ENCODE peak calls at places on chromosomes 11 and 22, in four cellular contexts. One of them, this sample, is unnamed.

GRCh38 chr11:92758216-92758615 is 211.2 kb upstream of the MTNR1B start:
- DNase-seq in MM.1S: no peak
- DNase-seq in GM10248: no peak
- DNase-seq in astrocyte: no peak
- DNase-seq in this sample: no peak

GRCh38 chr11:130220311-130221030 is 60.9 kb downstream of the ST14 start:
- DNase-seq in GM10248: no peak
- DNase-seq in MM.1S: no peak
- DNase-seq in astrocyte: no peak
- DNase-seq in this sample: no peak

GRCh38 chr11:18347471-18348125 is 25.2 kb downstream of the GTF2H1 start:
- DNase-seq in GM10248: no peak
- DNase-seq in astrocyte: peak; percentile 50
- DNase-seq in MM.1S: no peak
- DNase-seq in this sample: no peak

GRCh38 chr11:31487848-31488247 is 21.6 kb downstream of the IMMP1L start:
- DNase-seq in MM.1S: peak; percentile 34
- DNase-seq in astrocyte: peak; percentile 52
- DNase-seq in GM10248: no peak
- DNase-seq in this sample: no peak

GRCh38 chr11:40306938-40307548 is 1152.4 kb downstream of the LRRC4C start:
- DNase-seq in MM.1S: peak; percentile 34
- DNase-seq in astrocyte: peak; percentile 29
- DNase-seq in GM10248: peak; percentile 34
- DNase-seq in this sample: no peak

GRCh38 chr11:109073032-109073822 is 348.8 kb upstream of the C11orf87 start:
- DNase-seq in MM.1S: peak; percentile 5
- DNase-seq in GM10248: no peak
- DNase-seq in astrocyte: no peak
- DNase-seq in this sample: no peak

GRCh38 chr11:126312903-126313460 is 9.1 kb downstream of the DCPS start:
- DNase-seq in MM.1S: no peak
- DNase-seq in astrocyte: no peak
- DNase-seq in GM10248: no peak
- DNase-seq in this sample: no peak

GRCh38 chr11:70112017-70112434 is 33.9 kb downstream of the ANO1 start:
- DNase-seq in MM.1S: no peak
- DNase-seq in astrocyte: no peak
- DNase-seq in GM10248: no peak
- DNase-seq in this sample: no peak

GRCh38 chr11:106990322-106990721 is 28.0 kb downstream of the GUCY1A2 start:
- DNase-seq in astrocyte: no peak
- DNase-seq in GM10248: no peak
- DNase-seq in MM.1S: no peak
- DNase-seq in this sample: no peak

GRCh38 chr22:37749831-37750595 is 53.2 kb downstream of the TRIOBP start:
- DNase-seq in MM.1S: no peak
- DNase-seq in astrocyte: peak; percentile 61
- DNase-seq in GM10248: no peak
- DNase-seq in this sample: no peak

GRCh38 chr22:50083462-50084081 is 1.7 kb downstream of the MLC1 start:
- DNase-seq in astrocyte: no peak
- DNase-seq in MM.1S: no peak
- DNase-seq in GM10248: no peak
- DNase-seq in this sample: no peak

GRCh38 chr11:35235498-35235897 is 96.5 kb downstream of the CD44 start:
- DNase-seq in GM10248: no peak
- DNase-seq in astrocyte: no peak
- DNase-seq in MM.1S: no peak
- DNase-seq in this sample: no peak

GRCh38 chr22:37196539-37197450 is 8.7 kb upstream of the C1QTNF6 start:
- DNase-seq in astrocyte: peak; percentile 75
- DNase-seq in GM10248: no peak
- DNase-seq in MM.1S: no peak
- DNase-seq in this sample: peak; percentile 43

GRCh38 chr11:33542921-33543320 is 157.7 kb downstream of the C11orf91 start:
- DNase-seq in GM10248: peak; percentile 64
- DNase-seq in astrocyte: no peak
- DNase-seq in MM.1S: peak; percentile 40
- DNase-seq in this sample: no peak

GRCh38 chr11:118938491-118939411 is 13.0 kb upstream of the BCL9L start:
- DNase-seq in MM.1S: no peak
- DNase-seq in GM10248: no peak
- DNase-seq in astrocyte: peak; percentile 92
- DNase-seq in this sample: no peak

GRCh38 chr22:27952091-27952490 is 33.0 kb upstream of the PITPNB start:
- DNase-seq in GM10248: no peak
- DNase-seq in MM.1S: no peak
- DNase-seq in astrocyte: peak; percentile 59
- DNase-seq in this sample: no peak

GRCh38 chr11:110121204-110121603 is 28.0 kb downstream of the ZC3H12C start:
- DNase-seq in GM10248: no peak
- DNase-seq in astrocyte: peak; percentile 67
- DNase-seq in MM.1S: no peak
- DNase-seq in this sample: no peak

GRCh38 chr11:26244207-26244606 is 87.7 kb upstream of the ANO3 start:
- DNase-seq in GM10248: no peak
- DNase-seq in MM.1S: no peak
- DNase-seq in astrocyte: no peak
- DNase-seq in this sample: no peak

GRCh38 chr22:35729309-35729698 is 11.6 kb downstream of the APOL5 start:
- DNase-seq in astrocyte: no peak
- DNase-seq in GM10248: no peak
- DNase-seq in MM.1S: no peak
- DNase-seq in this sample: no peak

GRCh38 chr11:102447193-102447592 is 5.4 kb downstream of the TMEM123 start:
- DNase-seq in astrocyte: no peak
- DNase-seq in MM.1S: peak; percentile 76
- DNase-seq in GM10248: no peak
- DNase-seq in this sample: no peak

GRCh38 chr11:119380816-119381185 is 689 bp downstream of the USP2 start:
- DNase-seq in GM10248: no peak
- DNase-seq in MM.1S: no peak
- DNase-seq in astrocyte: no peak
- DNase-seq in this sample: no peak

GRCh38 chr11:33869511-33870422 is 22.1 kb downstream of the LMO2 start:
- DNase-seq in GM10248: peak; percentile 56
- DNase-seq in astrocyte: peak; percentile 6
- DNase-seq in MM.1S: peak; percentile 15
- DNase-seq in this sample: no peak

GRCh38 chr11:97687106-97687505 is 1297.3 kb downstream of the JRKL start:
- DNase-seq in MM.1S: no peak
- DNase-seq in astrocyte: no peak
- DNase-seq in GM10248: no peak
- DNase-seq in this sample: no peak

GRCh38 chr22:47599753-47600152 is 837.3 kb downstream of the TBC1D22A start:
- DNase-seq in GM10248: no peak
- DNase-seq in MM.1S: no peak
- DNase-seq in astrocyte: no peak
- DNase-seq in this sample: no peak

GRCh38 chr22:42833104-42833503 is 24.0 kb downstream of the ARFGAP3 start:
- DNase-seq in GM10248: no peak
- DNase-seq in MM.1S: no peak
- DNase-seq in astrocyte: no peak
- DNase-seq in this sample: no peak
- TF ChIP-seq CTCF in GM10248: no peak
- TF ChIP-seq CTCF in MM.1S: no peak
- TF ChIP-seq CTCF in astrocyte: no peak
- TF ChIP-seq CTCF in this sample: no peak

DNA sequence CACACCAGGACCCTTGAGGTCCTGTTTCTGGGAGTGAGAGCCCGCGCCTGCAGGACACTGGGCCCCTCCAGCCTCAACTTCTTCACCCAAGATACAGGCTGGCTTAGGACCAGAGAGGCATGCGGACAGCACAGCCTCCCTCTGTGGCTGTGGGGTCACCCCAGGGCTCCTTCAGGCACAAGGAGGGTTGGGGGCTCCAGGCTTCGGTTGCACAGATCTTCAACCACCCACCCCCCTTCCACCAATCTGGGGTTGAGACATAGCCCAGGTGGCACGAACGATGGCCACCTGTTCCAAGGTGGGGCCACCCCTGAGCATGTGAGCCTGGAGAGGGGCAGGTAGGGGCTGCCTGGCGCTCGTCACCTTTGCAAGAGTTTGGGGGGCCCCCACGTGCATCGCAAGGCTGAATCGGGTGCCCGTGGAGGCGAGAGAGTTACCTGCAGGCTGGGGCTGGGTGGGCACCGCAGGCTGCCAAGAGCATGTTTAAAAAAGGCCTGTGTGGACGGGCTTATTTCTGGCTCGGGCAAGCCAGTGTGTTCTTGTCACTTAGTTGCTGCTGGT is 1.2 kb downstream of the ZDHHC8 start:
- DNase-seq in GM10248: no peak
- DNase-seq in astrocyte: no peak
- DNase-seq in MM.1S: no peak
- DNase-seq in this sample: no peak
- TF ChIP-seq CTCF in GM10248: no peak
- TF ChIP-seq CTCF in astrocyte: no peak
- TF ChIP-seq CTCF in MM.1S: no peak
- TF ChIP-seq CTCF in this sample: no peak

DNA sequence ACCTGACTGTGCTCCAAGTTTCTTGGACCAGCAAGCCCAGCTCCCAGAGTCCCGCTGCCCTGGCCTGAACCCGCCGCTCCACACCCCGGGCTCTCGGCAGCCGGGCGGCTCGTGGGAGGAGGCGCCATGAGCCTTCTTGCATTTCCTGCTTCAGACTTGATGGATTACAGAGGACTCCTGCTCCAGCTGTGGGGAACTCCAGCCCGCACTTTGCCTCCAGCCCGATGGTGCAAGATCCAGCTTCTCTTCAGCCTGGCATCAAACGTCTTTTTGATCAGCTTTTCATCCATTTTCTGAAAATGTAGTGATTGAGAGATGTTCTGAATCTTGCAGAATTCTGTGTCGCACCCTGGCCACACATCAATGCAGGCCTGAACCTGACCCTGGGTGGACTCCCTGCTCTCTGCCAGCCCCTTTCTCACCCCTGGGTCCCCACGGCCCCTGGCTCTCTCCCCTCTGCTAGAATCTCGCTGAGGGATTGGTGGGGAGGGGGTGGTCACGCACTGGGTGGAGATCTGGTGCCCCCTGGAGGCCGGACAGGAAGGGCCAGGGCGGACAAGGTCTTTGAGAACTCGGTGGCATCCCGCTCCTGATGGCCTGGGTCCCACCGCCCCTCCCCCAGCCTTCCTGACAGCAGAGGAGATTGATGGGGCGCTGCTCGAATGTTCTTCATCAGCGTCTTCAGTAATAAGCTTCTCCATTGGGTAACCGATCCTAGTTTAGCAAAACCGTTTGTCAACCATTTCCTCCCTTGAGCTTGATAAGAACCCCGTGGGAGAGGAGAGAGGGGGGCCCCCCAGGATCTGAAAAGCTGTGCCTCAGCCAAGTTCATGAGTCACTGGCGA is 12.1 kb upstream of the NFAM1 start:
- DNase-seq in astrocyte: peak; percentile 86
- DNase-seq in MM.1S: peak; percentile 75
- DNase-seq in GM10248: peak; percentile 80
- DNase-seq in this sample: peak; percentile 75
- TF ChIP-seq CTCF in astrocyte: peak; percentile 41
- TF ChIP-seq CTCF in MM.1S: peak; percentile 65
- TF ChIP-seq CTCF in GM10248: peak; percentile 63
- TF ChIP-seq CTCF in this sample: no peak

GRCh38 chr11:124835918-124836317 is 29.3 kb upstream of the ROBO3 start:
- DNase-seq in MM.1S: no peak
- DNase-seq in astrocyte: no peak
- DNase-seq in GM10248: no peak
- DNase-seq in this sample: no peak

GRCh38 chr11:124834526-124835190 is 30.6 kb upstream of the ROBO3 start:
- DNase-seq in GM10248: no peak
- DNase-seq in astrocyte: no peak
- DNase-seq in MM.1S: no peak
- DNase-seq in this sample: no peak

GRCh38 chr11:124839051-124839971 is 25.9 kb upstream of the ROBO3 start:
- DNase-seq in GM10248: peak; percentile 18
- DNase-seq in MM.1S: no peak
- DNase-seq in astrocyte: no peak
- DNase-seq in this sample: no peak

GRCh38 chr11:124839972-124840621 is 25.1 kb upstream of the ROBO3 start:
- DNase-seq in astrocyte: no peak
- DNase-seq in MM.1S: no peak
- DNase-seq in GM10248: no peak
- DNase-seq in this sample: no peak

DNA sequence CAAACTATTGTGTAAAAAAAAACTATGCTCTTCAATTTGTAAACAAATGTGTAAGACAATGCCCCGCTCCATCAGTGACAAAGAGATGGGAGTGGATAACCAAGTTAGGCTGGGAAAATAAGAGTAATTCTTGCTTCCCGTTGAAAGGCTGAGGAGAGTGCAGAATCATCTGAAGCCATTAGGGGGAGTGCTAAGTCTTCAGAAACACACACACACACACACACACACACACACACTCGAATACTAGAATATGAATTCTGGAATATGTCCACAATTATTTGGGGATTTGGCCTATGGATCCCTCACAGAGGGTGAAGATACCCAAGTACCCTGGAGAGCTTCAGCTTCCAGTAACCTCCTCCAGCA is 27.8 kb upstream of the ROBO3 start:
- DNase-seq in MM.1S: peak; percentile 61
- DNase-seq in GM10248: peak; percentile 44
- DNase-seq in astrocyte: peak; percentile 82
- DNase-seq in this sample: no peak
- TF ChIP-seq CTCF in MM.1S: peak; percentile 42
- TF ChIP-seq CTCF in GM10248: peak; percentile 69
- TF ChIP-seq CTCF in astrocyte: peak; percentile 71
- TF ChIP-seq CTCF in this sample: no peak

GRCh38 chr22:38842512-38843200 is 1.2 kb downstream of the NPTXR start:
- DNase-seq in MM.1S: no peak
- DNase-seq in GM10248: no peak
- DNase-seq in astrocyte: no peak
- DNase-seq in this sample: no peak

GRCh38 chr22:38843716-38844660 is at the start of gene NPTXR:
- DNase-seq in GM10248: no peak
- DNase-seq in astrocyte: no peak
- DNase-seq in MM.1S: no peak
- DNase-seq in this sample: no peak

GRCh38 chr22:38844661-38845367 is 986 bp upstream of the NPTXR start:
- DNase-seq in astrocyte: peak; percentile 86
- DNase-seq in MM.1S: no peak
- DNase-seq in GM10248: no peak
- DNase-seq in this sample: no peak

GRCh38 chr22:38841635-38842034 is 2.2 kb downstream of the NPTXR start:
- DNase-seq in MM.1S: no peak
- DNase-seq in astrocyte: no peak
- DNase-seq in GM10248: no peak
- DNase-seq in this sample: no peak

DNA sequence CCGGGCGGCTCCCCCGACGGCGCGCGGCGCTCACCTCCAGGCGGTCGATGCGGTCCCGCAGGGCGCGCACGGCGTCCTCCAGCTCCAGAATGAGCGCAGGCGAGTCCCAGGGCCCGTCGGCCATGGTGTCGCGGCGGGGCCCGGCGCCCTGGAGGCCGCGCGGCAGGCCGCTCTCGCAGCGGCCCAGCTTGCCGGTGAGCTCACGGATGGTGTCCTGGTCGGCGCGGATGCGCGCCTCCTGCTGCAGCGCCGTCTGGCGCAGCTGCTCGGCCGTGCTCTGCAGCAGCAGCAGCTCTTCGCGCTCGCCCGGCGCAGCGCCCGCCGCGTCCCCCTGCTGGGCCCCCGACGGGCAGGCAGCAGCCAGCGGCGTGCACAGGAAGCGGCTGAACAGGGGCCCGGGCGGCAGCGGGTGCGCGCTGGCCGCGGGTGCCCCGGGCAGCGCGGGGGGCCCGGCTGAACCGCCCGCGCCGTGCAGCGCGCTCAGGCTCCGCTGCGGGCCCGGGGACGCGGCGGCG is 570 bp downstream of the NPTXR start:
- DNase-seq in GM10248: peak; percentile 43
- DNase-seq in MM.1S: no peak
- DNase-seq in astrocyte: peak; percentile 72
- DNase-seq in this sample: no peak
- TF ChIP-seq CTCF in GM10248: peak; percentile 16
- TF ChIP-seq CTCF in MM.1S: no peak
- TF ChIP-seq CTCF in astrocyte: no peak
- TF ChIP-seq CTCF in this sample: no peak

This sample was measured in omental fat pad.